ENCODE peak calls at places on chromosomes 7 and 10, in eight cellular contexts. X, B, D, K, R, S, O and C are unnamed samples.

GRCh38 chr7:4894482-4894881 is 11.0 kb upstream of the RADIL start:
- DNase-seq in X (no peak), B (no peak), D (no peak), K (no peak), R (no peak), S (no peak), O (no peak), C (no peak)

GRCh38 chr7:140403878-140404564 is at the start of gene RAB19:
- DNase-seq in X (peak), B (peak), D (no peak), K (no peak), R (peak), S (peak), O (no peak), C (no peak)

GRCh38 chr10:115525141-115525540 is 432.0 kb downstream of the ATRNL1 start:
- DNase-seq in X (no peak), B (no peak), D (no peak), K (no peak), R (no peak), S (no peak), O (no peak), C (no peak)

GRCh38 chr10:101138788-101139420 is 7.8 kb downstream of the TLX1 start:
- DNase-seq in X (no peak), B (no peak), D (no peak), K (no peak), R (no peak), S (no peak), O (no peak), C (no peak)

GRCh38 chr10:125231116-125231812 is 70.9 kb upstream of the CTBP2 start:
- DNase-seq in X (no peak), B (peak), D (no peak), K (peak), R (no peak), S (peak), O (no peak), C (peak)

GRCh38 chr7:153170287-153170686 is 410.7 kb downstream of the ACTR3B start:
- DNase-seq in X (no peak), B (no peak), D (no peak), K (no peak), R (no peak), S (no peak), O (no peak), C (no peak)

GRCh38 chr7:20197837-20198236 is 19.3 kb downstream of the MACC1 start:
- DNase-seq in X (no peak), B (no peak), D (no peak), K (no peak), R (no peak), S (peak), O (no peak), C (no peak)

GRCh38 chr7:123024989-123025758 is 29.7 kb upstream of the TAS2R16 start:
- DNase-seq in X (no peak), B (no peak), D (no peak), K (peak), R (no peak), S (no peak), O (no peak), C (peak)

GRCh38 chr7:3943779-3944520 is 642.9 kb downstream of the SDK1 start:
- DNase-seq in X (no peak), B (no peak), D (no peak), K (no peak), R (no peak), S (no peak), O (no peak), C (no peak)

GRCh38 chr7:17939111-17939669 is 1.1 kb downstream of the SNX13 start:
- DNase-seq in X (peak), B (peak), D (no peak), K (peak), R (no peak), S (no peak), O (no peak), C (peak)

GRCh38 chr10:127997937-127998336 is 91.0 kb downstream of the PTPRE start:
- DNase-seq in X (no peak), B (no peak), D (no peak), K (peak), R (no peak), S (no peak), O (no peak), C (peak)

GRCh38 chr10:42593284-42593683 is 45.1 kb downstream of the ZNF33B start:
- DNase-seq in X (no peak), B (no peak), D (no peak), K (no peak), R (no peak), S (peak), O (no peak), C (no peak)

GRCh38 chr7:98266840-98267239 is 14.6 kb upstream of the BRI3 start:
- DNase-seq in X (no peak), B (no peak), D (no peak), K (no peak), R (no peak), S (no peak), O (no peak), C (peak)

GRCh38 chr10:108130575-108130974 is 966.1 kb upstream of the SORCS1 start:
- DNase-seq in X (no peak), B (no peak), D (no peak), K (no peak), R (no peak), S (no peak), O (no peak), C (no peak)

DNA sequence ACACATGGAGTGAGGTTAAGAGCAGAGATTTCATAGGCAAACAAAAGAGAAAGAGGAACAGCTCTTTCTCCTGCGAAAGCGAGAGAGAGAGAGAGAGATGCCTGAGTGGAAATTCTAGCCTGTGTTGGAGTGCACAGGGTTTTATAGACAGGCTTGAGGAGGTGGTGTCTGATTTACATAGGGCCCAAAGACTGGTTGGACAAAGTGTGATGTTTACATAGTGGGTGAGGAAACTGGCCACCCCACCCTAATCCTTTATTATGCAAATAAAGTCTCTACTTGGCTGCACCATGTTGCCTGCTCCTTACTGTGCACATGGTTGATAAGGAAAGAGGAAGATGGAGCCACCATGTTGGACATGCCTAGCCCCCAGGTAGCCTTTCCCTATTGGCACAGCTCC is 967.8 kb upstream of the SORCS1 start:
- DNase-seq in X (no peak), B (no peak), D (no peak), K (no peak), R (no peak), S (no peak), O (no peak), C (no peak)
- H3K4me3 ChIP-seq in X (no peak), B (no peak), D (no peak), K (no peak), R (no peak), S (no peak), O (no peak), C (no peak)

GRCh38 chr10:63266337-63267327 is 133.5 kb downstream of the NRBF2 start:
- DNase-seq in X (peak), B (no peak), D (no peak), K (no peak), R (no peak), S (no peak), O (no peak), C (peak)

GRCh38 chr10:63268139-63268797 is 135.1 kb downstream of the NRBF2 start:
- DNase-seq in X (peak), B (peak), D (no peak), K (no peak), R (no peak), S (peak), O (no peak), C (peak)

GRCh38 chr10:63265646-63266207 is 132.6 kb downstream of the NRBF2 start:
- DNase-seq in X (no peak), B (no peak), D (no peak), K (no peak), R (no peak), S (no peak), O (no peak), C (no peak)

GRCh38 chr10:63267414-63268138 is 134.4 kb downstream of the NRBF2 start:
- DNase-seq in X (peak), B (peak), D (no peak), K (peak), R (no peak), S (peak), O (no peak), C (peak)

DNA sequence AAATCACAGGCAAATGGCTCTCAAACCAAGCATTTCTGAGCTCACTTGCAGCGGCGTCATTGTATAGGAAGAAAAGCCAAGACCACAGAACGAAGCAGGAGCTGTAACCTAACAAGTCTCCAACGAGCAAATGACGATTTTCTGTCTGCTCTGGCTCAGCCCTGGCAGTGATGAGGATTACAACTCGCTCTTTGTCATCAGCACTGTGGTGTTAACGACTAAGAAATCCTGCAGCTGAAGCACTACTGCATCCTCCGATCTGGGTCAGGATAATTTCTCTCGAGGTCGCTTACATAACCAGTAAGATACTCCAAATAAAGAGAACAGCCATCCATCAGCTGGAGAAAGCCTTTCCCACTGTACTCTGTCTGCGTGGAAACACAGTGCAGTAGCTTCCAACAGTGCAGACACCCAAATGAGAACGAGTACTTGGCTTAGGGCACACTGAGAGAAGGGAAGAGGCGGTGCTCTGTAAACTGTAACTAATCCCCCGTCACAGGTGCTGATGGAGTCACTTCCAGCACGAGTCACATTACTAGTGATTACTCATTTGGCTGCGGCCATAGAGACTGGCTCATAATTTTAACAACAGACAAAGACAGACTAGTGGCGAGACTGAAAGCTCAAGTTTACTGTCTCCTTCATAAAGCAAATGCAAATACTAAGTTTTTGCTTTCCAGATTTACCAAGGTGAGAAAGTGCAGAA is 135.8 kb downstream of the NRBF2 start:
- DNase-seq in X (peak), B (peak), D (peak), K (peak), R (peak), S (peak), O (peak), C (peak)
- H3K4me3 ChIP-seq in X (peak), B (peak), D (peak), K (peak), R (peak), S (peak), O (peak), C (peak)

DNA sequence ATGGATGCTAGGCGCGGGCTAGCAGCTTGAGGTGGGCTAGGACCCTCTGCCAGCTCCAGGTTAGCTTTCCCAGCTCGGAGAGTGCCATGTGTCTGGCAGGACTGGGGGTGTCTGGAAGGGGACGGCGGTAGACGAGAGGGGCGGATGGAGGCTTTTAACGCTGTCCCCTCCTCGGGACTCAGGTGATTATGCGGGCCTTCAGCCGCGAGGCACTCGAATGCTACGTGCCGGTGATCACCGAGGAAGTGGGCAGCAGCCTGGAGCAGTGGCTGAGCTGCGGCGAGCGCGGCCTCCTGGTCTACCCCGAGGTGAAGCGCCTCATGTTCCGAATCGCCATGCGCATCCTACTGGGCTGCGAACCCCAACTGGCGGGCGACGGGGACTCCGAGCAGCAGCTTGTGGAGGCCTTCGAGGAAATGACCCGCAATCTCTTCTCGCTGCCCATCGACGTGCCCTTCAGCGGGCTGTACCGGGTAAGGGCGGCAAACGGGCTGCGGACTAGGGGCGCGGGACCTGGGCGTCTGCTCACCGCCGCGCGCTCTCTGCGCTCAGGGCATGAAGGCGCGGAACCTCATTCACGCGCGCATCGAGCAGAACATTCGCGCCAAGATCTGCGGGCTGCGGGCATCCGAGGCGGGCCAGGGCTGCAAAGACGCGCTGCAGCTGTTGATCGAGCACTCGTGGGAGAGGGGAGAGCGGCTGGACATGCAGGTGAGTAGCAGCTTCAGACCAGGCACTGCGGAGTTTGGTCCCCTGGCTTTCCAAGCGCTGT is 1.1 kb downstream of the CYP26A1 start:
- DNase-seq in X (peak), B (no peak), D (no peak), K (no peak), R (no peak), S (no peak), O (no peak), C (no peak)
- H3K4me3 ChIP-seq in X (peak), B (no peak), D (no peak), K (no peak), R (no peak), S (peak), O (no peak), C (no peak)

DNA sequence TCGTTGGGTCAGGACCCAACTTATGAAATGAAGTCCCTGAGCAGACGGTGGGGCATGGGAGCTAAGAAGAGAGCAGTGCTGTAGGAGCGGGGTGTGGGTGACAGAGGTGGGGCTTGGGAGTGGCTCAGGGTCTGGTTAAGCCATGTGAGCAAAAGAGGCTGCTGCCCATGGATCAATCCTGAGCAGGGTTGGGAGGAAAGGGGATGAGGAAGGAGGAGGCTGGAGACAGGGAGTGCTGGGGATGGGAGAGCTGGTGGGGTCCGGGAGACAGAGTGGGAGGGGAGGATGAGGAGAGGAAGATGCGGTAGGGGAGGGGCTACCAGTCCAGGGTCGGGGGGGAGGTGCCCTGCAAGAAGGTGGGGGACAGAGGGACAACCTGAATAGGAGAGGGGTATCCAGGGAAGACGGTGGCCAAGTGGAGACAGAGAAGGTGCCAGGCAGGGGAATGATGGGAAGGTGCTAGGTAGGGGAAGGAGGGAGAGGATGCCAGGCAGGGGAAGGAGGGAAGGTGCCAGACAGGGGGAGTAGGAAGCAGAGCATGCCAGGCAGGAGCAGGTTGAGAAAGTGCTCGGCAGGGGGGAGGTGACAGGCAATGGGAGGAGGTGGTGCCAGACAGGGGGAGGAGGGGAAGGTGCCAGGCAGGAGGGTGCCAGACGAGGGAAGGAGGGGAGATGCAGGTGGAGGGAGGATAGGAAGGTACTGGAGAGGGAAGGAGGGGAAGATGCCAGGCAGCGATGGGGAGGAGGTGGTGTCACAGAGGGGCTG is 27.5 kb upstream of the SMARCD3 start:
- DNase-seq in X (no peak), B (no peak), D (no peak), K (no peak), R (no peak), S (peak), O (no peak), C (no peak)
- H3K4me3 ChIP-seq in X (no peak), B (no peak), D (peak), K (no peak), R (no peak), S (no peak), O (no peak), C (peak)

DNA sequence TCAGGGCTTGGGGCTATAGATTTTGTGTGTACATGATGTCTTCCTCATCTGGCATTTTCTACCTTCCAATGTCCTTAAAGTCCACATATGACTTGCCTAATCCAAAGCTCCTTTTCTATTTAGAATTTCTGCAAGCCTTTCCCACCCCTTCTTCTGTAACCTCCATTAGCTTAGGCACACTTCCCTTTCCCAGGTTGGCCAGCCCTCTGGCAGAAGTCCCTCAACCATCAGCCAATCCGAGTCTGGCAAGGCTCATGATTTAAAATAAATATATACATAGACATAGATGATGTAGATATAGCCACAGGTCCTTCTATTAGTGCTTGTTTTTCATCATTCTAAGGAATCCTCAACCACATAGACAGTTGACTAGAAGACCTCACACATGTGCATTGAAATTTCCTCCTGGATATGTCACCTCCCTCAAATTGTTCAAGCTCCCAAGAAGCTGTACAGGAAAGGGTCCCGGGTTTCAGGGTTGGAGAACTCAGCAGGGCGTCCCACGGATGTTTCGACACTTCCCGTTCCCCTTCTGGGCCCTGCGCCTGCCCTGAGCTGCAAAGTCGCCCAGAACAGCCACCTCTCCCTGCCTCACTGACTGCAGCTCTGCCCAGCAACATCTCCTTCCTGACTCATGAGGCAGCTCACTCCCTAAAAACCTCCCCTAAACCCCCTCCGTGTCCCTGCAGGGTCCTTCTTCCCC is 20.4 kb upstream of the PIK3AP1 start:
- DNase-seq in X (no peak), B (no peak), D (peak), K (no peak), R (no peak), S (no peak), O (peak), C (no peak)
- H3K4me3 ChIP-seq in X (no peak), B (no peak), D (no peak), K (no peak), R (no peak), S (no peak), O (no peak), C (no peak)

GRCh38 chr10:3185386-3185785 is 12.8 kb upstream of the PITRM1 start:
- DNase-seq in X (no peak), B (no peak), D (no peak), K (no peak), R (no peak), S (no peak), O (no peak), C (no peak)

GRCh38 chr10:3190817-3191216 is 18.2 kb upstream of the PITRM1 start:
- DNase-seq in X (no peak), B (no peak), D (no peak), K (no peak), R (no peak), S (no peak), O (no peak), C (no peak)

GRCh38 chr10:3186365-3186764 is 13.8 kb upstream of the PITRM1 start:
- DNase-seq in X (no peak), B (no peak), D (no peak), K (no peak), R (no peak), S (no peak), O (no peak), C (no peak)
- H3K4me3 ChIP-seq in X (no peak), B (no peak), D (no peak), K (no peak), R (no peak), S (no peak), O (no peak), C (no peak)

GRCh38 chr7:16915405-16915804 is 33.6 kb upstream of the AGR3 start:
- DNase-seq in X (no peak), B (no peak), D (no peak), K (peak), R (no peak), S (peak), O (no peak), C (peak)
- H3K4me3 ChIP-seq in X (no peak), B (no peak), D (no peak), K (no peak), R (no peak), S (no peak), O (no peak), C (no peak)

DNA sequence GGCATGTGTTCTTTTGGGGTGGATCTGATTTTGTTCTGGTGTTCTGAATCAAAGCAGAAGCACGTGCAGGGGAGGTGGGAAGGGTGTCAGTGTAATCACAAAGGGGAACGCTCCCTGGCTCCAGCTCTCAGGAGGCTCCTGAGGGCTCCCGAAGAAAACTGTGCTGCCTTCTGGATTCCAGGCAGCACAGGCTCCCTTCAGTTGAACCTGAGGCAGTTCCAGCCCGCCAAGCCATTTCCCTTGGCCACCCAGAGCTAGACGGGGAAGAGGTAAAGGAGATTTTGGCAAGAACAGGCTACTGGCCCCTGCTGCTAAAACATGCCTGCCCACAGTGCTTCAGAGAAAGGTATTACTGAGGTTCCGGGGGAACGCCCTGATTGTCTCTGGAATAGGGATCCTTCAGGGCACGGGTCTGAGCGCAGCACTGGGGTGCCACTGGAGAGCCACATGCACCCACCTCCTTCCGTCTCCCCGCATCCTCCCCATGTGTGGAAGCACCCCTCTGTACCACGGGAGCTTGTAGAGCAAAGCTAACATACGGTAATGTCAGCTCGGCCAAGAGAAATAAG is 247.3 kb downstream of the BAMBI start:
- DNase-seq in X (no peak), B (no peak), D (no peak), K (no peak), R (no peak), S (no peak), O (no peak), C (no peak)
- H3K4me3 ChIP-seq in X (no peak), B (no peak), D (no peak), K (no peak), R (no peak), S (no peak), O (no peak), C (no peak)

GRCh38 chr7:102425639-102426267 is 7.6 kb upstream of the ORAI2 start:
- DNase-seq in X (peak), B (no peak), D (no peak), K (no peak), R (peak), S (no peak), O (peak), C (no peak)
- H3K4me3 ChIP-seq in X (peak), B (no peak), D (no peak), K (no peak), R (peak), S (no peak), O (no peak), C (no peak)